ENCODE peak calls at places on chromosomes 1 and 21, in six cellular contexts. F, Z, J, A, X and Q are unnamed samples.

GRCh38 chr1:14149431-14149830 is 449.1 kb upstream of the KAZN start:
- DNase-seq in F (no peak), Z (no peak), J (no peak), X (no peak), A (no peak), Q (no peak)

GRCh38 chr1:196433000-196433399 is 175.2 kb downstream of the KCNT2 start:
- DNase-seq in F (no peak), J (no peak), A (no peak), Z (no peak), X (peak), Q (no peak)

GRCh38 chr21:46022551-46023107 is 41.1 kb downstream of the COL6A1 start:
- DNase-seq in A (peak), Z (peak), F (no peak), X (no peak), J (no peak), Q (no peak)

GRCh38 chr1:190599677-190600076 is 122.0 kb upstream of the BRINP3 start:
- DNase-seq in J (no peak), Z (no peak), A (no peak), F (no peak), X (no peak), Q (no peak)

GRCh38 chr21:28822882-28823335 is 169.8 kb downstream of the LTN1 start:
- DNase-seq in Z (no peak), F (no peak), A (no peak), X (peak), J (no peak), Q (no peak)

GRCh38 chr21:26909972-26910371 is 56.9 kb downstream of the ADAMTS5 start:
- DNase-seq in F (no peak), Z (no peak), X (no peak), A (no peak), J (no peak), Q (no peak)

GRCh38 chr1:61674221-61674620 is 50.7 kb downstream of the TM2D1 start:
- DNase-seq in F (no peak), A (no peak), J (no peak), Z (no peak), X (peak), Q (no peak)

GRCh38 chr21:29578306-29578705 is 279.6 kb downstream of the BACH1 start:
- DNase-seq in A (no peak), J (no peak), F (no peak), X (no peak), Z (no peak), Q (no peak)

GRCh38 chr1:44524655-44525530 is 119.8 kb downstream of the RNF220 start:
- DNase-seq in X (no peak), A (no peak), J (no peak), F (no peak), Z (no peak), Q (no peak)

GRCh38 chr1:55131801-55132200 is 83.4 kb downstream of the USP24 start:
- DNase-seq in Z (no peak), A (no peak), F (no peak), X (peak), J (no peak), Q (peak)

GRCh38 chr1:14545422-14546025 is 53.0 kb upstream of the KAZN start:
- DNase-seq in X (no peak), A (no peak), Z (no peak), J (no peak), F (no peak), Q (no peak)

GRCh38 chr21:42500736-42501135 is 4.7 kb upstream of the RSPH1 start:
- DNase-seq in A (no peak), F (no peak), Z (no peak), X (no peak), J (no peak), Q (no peak)

GRCh38 chr1:66637146-66637545 is 103.2 kb downstream of the SGIP1 start:
- DNase-seq in X (peak), A (no peak), F (no peak), Z (no peak), J (no peak), Q (no peak)

GRCh38 chr1:184186167-184186566 is 134.6 kb downstream of the TSEN15 start:
- DNase-seq in A (no peak), F (no peak), Z (no peak), X (no peak), J (no peak), Q (no peak)

GRCh38 chr1:229590119-229590518 is 31.6 kb upstream of the ABCB10 start:
- DNase-seq in A (no peak), X (no peak), J (no peak), F (no peak), Z (no peak), Q (no peak)

GRCh38 chr1:162703708-162704107 is 71.4 kb downstream of the DDR2 start:
- DNase-seq in F (no peak), X (peak), J (no peak), A (no peak), Z (no peak), Q (no peak)

GRCh38 chr1:25875856-25876692 is 566 bp upstream of the PAQR7 start:
- DNase-seq in X (no peak), J (peak), A (no peak), F (no peak), Z (no peak), Q (no peak)

GRCh38 chr1:21904475-21904724 is 32.7 kb downstream of the HSPG2 start:
- DNase-seq in J (no peak), A (no peak), F (no peak), Z (no peak), X (no peak), Q (no peak)

GRCh38 chr1:51661081-51661518 is 44.2 kb downstream of the OSBPL9 start:
- DNase-seq in J (no peak), F (no peak), Z (peak), X (peak), A (no peak), Q (peak)

GRCh38 chr1:35573198-35573775 is at the start of gene TFAP2E:
- DNase-seq in A (no peak), X (peak), J (no peak), Z (no peak), F (no peak), Q (no peak)

GRCh38 chr1:214899908-214900470 is 182.5 kb upstream of the KCNK2 start:
- DNase-seq in A (no peak), X (no peak), Z (no peak), F (no peak), J (no peak), Q (peak)

GRCh38 chr1:234065794-234066447 is 161.4 kb downstream of the SLC35F3 start:
- DNase-seq in A (no peak), F (peak), J (peak), X (peak), Z (peak), Q (peak)

GRCh38 chr1:98325646-98326441 is 335.7 kb upstream of the SNX7 start:
- DNase-seq in F (no peak), J (no peak), X (peak), Z (peak), A (no peak), Q (peak)

GRCh38 chr1:100445565-100445964 is 92.4 kb upstream of the GPR88 start:
- DNase-seq in F (no peak), Z (no peak), A (no peak), X (no peak), J (peak), Q (no peak)

GRCh38 chr1:225603538-225604354 is 49.2 kb downstream of the ENAH start:
- DNase-seq in F (no peak), X (peak), J (no peak), Z (no peak), A (no peak), Q (no peak)

GRCh38 chr1:6007318-6008083 is 15.3 kb upstream of the NPHP4 start:
- DNase-seq in X (no peak), J (peak), A (no peak), F (no peak), Z (no peak), Q (no peak)

GRCh38 chr1:41955461-41956159 is 36.9 kb upstream of the HIVEP3 start:
- DNase-seq in F (peak), Z (no peak), J (no peak), A (no peak), X (peak), Q (peak)

GRCh38 chr1:157773723-157774350 is 3.1 kb downstream of the FCRL2 start:
- DNase-seq in X (no peak), J (peak), Z (no peak), A (no peak), F (no peak), Q (no peak)

GRCh38 chr1:109257682-109258421 is 8.5 kb downstream of the CELSR2 start:
- DNase-seq in X (no peak), F (no peak), A (no peak), Z (no peak), J (no peak), Q (no peak)

GRCh38 chr1:81832573-81832972 is 31.8 kb downstream of the ADGRL2 start:
- DNase-seq in F (no peak), Z (no peak), A (no peak), J (no peak), X (peak), Q (peak)